ENCODE peak calls at places on chromosomes 4 and X, in seven cellular contexts. L, C, J, S, X, E and T are unnamed samples.

GRCh38 chr4:21211836-21212235 is 511.6 kb downstream of the PACRGL start:
- DNase-seq in S (no peak), E (no peak), L (no peak), X (no peak), J (no peak), C (no peak), T (no peak)

GRCh38 chr4:27049101-27049829 is 188.6 kb downstream of the STIM2 start:
- DNase-seq in E (no peak), J (no peak), L (no peak), S (no peak), C (no peak), X (no peak), T (no peak)

GRCh38 chr4:116531870-116532269 is 553.5 kb downstream of the TRAM1L1 start:
- DNase-seq in E (no peak), L (no peak), C (no peak), S (peak; percentile 7), X (no peak), J (no peak), T (no peak)

GRCh38 chr4:2535386-2536192 is 858 bp upstream of the FAM193A start:
- DNase-seq in J (peak; percentile 60), C (peak; percentile 30), S (peak; percentile 53), L (no peak), X (peak; percentile 48), E (peak; percentile 58), T (no peak)

GRCh38 chr4:2482693-2483092 is 13.8 kb downstream of the RNF4 start:
- DNase-seq in J (no peak), S (no peak), X (no peak), L (no peak), E (peak; percentile 41), C (no peak), T (no peak)

GRCh38 chr4:105657117-105657765 is 51.2 kb downstream of the INTS12 start:
- DNase-seq in C (no peak), L (no peak), X (no peak), J (no peak), S (no peak), E (no peak), T (no peak)

GRCh38 chr4:158826882-158827281 is 58.1 kb downstream of the FNIP2 start:
- DNase-seq in X (no peak), S (no peak), C (no peak), J (no peak), E (no peak), L (no peak), T (no peak)

GRCh38 chrX:31268359-31268758 is 196.5 kb upstream of the FTHL17 start:
- DNase-seq in J (no peak), C (no peak), E (no peak), S (no peak), X (no peak), L (no peak), T (no peak)

GRCh38 chr4:2179717-2180116 is 62.2 kb downstream of the HAUS3 start:
- DNase-seq in C (no peak), L (no peak), S (no peak), E (no peak), J (no peak), X (no peak), T (no peak)

GRCh38 chrX:53249387-53250042 is 24.5 kb upstream of the KDM5C start:
- DNase-seq in E (peak; percentile 12), X (no peak), C (no peak), L (no peak), J (no peak), S (peak; percentile 2), T (no peak)

GRCh38 chr4:125750827-125751466 is 436.2 kb downstream of the FAT4 start:
- DNase-seq in E (peak; percentile 43), S (no peak), X (no peak), J (peak; percentile 41), L (no peak), C (no peak), T (no peak)

GRCh38 chr4:184335520-184335919 is 117.8 kb upstream of the ENPP6 start:
- DNase-seq in X (no peak), C (no peak), S (no peak), L (no peak), E (no peak), J (no peak), T (no peak)

GRCh38 chr4:113368056-113368455 is 318.6 kb downstream of the ANK2 start:
- DNase-seq in L (no peak), S (no peak), E (peak; percentile 62), X (no peak), C (no peak), J (no peak), T (peak; percentile 71)

GRCh38 chrX:128816919-128817318 is 706.4 kb downstream of the SMARCA1 start:
- DNase-seq in L (no peak), X (no peak), E (no peak), C (no peak), J (no peak), S (no peak), T (no peak)

GRCh38 chr4:3827616-3828492 is 61.7 kb downstream of the ADRA2C start:
- DNase-seq in X (no peak), J (peak; percentile 77), C (no peak), E (peak; percentile 82), S (no peak), L (no peak), T (peak; percentile 12)

GRCh38 chr4:173507471-173508385 is 22.3 kb downstream of the HAND2 start:
- DNase-seq in E (no peak), J (no peak), C (no peak), L (no peak), X (no peak), S (no peak), T (no peak)

GRCh38 chr4:747546-748170 is 42.0 kb downstream of the PCGF3 start:
- DNase-seq in E (no peak), L (no peak), J (no peak), C (no peak), S (no peak), X (no peak), T (no peak)

GRCh38 chr4:183467246-183467645 is 22.8 kb downstream of the CDKN2AIP start:
- DNase-seq in X (no peak), E (no peak), C (no peak), L (no peak), S (no peak), J (no peak), T (no peak)